ENCODE peak calls at places on chromosomes 3 and 15, in eight cellular contexts. S is mucosa of gallbladder; K is stimulated activated CD8-positive, alpha-beta memory T cell treated with anti-CD3 and anti-CD28 coated beads, Interleukin-12 subunit alpha, Interleukin-12 subunit beta, amount 100 ng/mL, for 4 hours; V is ACHN; W is iPS-NIHi11; A is activated T-helper 9 cell treated with anti-CD3 and anti-CD28 coated beads, Interleukin-2, amount 50 U/mL, for 16 hours; L is ELR; C is fibroblast of the conjunctiva. H is an unnamed sample.

GRCh38 chr3:97981886-97982285 is 9.7 kb upstream of the RIOX2 start:
- DNase-seq in S (no peak), K (no peak), V (no peak), W (no peak), A (no peak), L (no peak), C (no peak), H (no peak)

GRCh38 chr15:25830844-25831443 is 32.2 kb downstream of the ATP10A start:
- DNase-seq in S (peak; percentile 34), K (no peak), V (peak; percentile 71), W (no peak), A (no peak), L (peak; percentile 2), C (peak; percentile 89), H (no peak)

GRCh38 chr15:35561308-35561707 is 15.3 kb upstream of the DPH6 start:
- DNase-seq in S (no peak), K (no peak), V (no peak), W (no peak), A (no peak), L (no peak), C (no peak), H (no peak)

GRCh38 chr15:77415450-77416448 is 4.2 kb downstream of the PEAK1 start:
- DNase-seq in S (no peak), K (no peak), V (no peak), W (no peak), A (no peak), L (peak; percentile 1), C (peak; percentile 47), H (no peak)

GRCh38 chr15:46751303-46751702 is 966.0 kb upstream of the SEMA6D start:
- DNase-seq in S (no peak), K (no peak), V (no peak), W (no peak), A (no peak), L (no peak), C (no peak), H (no peak)

GRCh38 chr3:186259612-186260383 is 102.2 kb downstream of the DGKG start:
- DNase-seq in S (peak; percentile 57), K (peak; percentile 43), V (peak; percentile 70), W (peak; percentile 96), A (peak; percentile 49), L (peak; percentile 84), C (peak; percentile 28), H (peak; percentile 41)

GRCh38 chr15:77004189-77004588 is 9.3 kb downstream of the PSTPIP1 start:
- DNase-seq in S (peak; percentile 39), K (no peak), V (no peak), W (no peak), A (no peak), L (no peak), C (no peak), H (no peak)

GRCh38 chr15:89184886-89185526 is 36.4 kb downstream of the RLBP1 start:
- DNase-seq in S (no peak), K (no peak), V (no peak), W (no peak), A (no peak), L (no peak), C (no peak), H (no peak)

GRCh38 chr15:52785672-52786406 is 4.3 kb downstream of the ONECUT1 start:
- DNase-seq in S (peak; percentile 16), K (no peak), V (no peak), W (no peak), A (no peak), L (no peak), C (no peak), H (no peak)

GRCh38 chr3:111321786-111322185 is 220.2 kb upstream of the CD96 start:
- DNase-seq in S (no peak), K (no peak), V (no peak), W (no peak), A (no peak), L (peak; percentile 53), C (no peak), H (no peak)

GRCh38 chr3:126134219-126134975 is 46.0 kb downstream of the ALDH1L1 start:
- DNase-seq in S (peak; percentile 54), K (no peak), V (peak; percentile 48), W (peak; percentile 77), A (no peak), L (peak; percentile 64), C (peak; percentile 14), H (peak; percentile 51)

GRCh38 chr3:53766706-53767105 is 79.5 kb downstream of the CHDH start:
- DNase-seq in S (no peak), K (no peak), V (no peak), W (no peak), A (no peak), L (no peak), C (no peak), H (no peak)

GRCh38 chr3:81585057-81585456 is 176.4 kb downstream of the GBE1 start:
- DNase-seq in S (no peak), K (no peak), V (no peak), W (no peak), A (no peak), L (no peak), C (no peak), H (no peak)

GRCh38 chr3:113662824-113663223 is 33.6 kb downstream of the USF3 start:
- DNase-seq in S (no peak), K (no peak), V (no peak), W (no peak), A (no peak), L (no peak), C (no peak), H (no peak)

GRCh38 chr3:57855943-57856342 is 99.8 kb downstream of the SLMAP start:
- DNase-seq in S (no peak), K (no peak), V (no peak), W (no peak), A (no peak), L (peak; percentile 18), C (no peak), H (no peak)

GRCh38 chr15:39784125-39784524 is 1.5 kb upstream of the FSIP1 start:
- DNase-seq in S (no peak), K (no peak), V (no peak), W (no peak), A (no peak), L (peak; percentile 73), C (no peak), H (no peak)

GRCh38 chr3:115986555-115987207 is 363.4 kb downstream of the GAP43 start:
- DNase-seq in S (no peak), K (no peak), V (peak; percentile 74), W (peak; percentile 40), A (no peak), L (peak; percentile 86), C (no peak), H (no peak)

GRCh38 chr3:37962906-37963486 is 27.6 kb upstream of the VILL start:
- DNase-seq in S (no peak), K (no peak), V (no peak), W (no peak), A (no peak), L (no peak), C (no peak), H (no peak)

GRCh38 chr3:133812872-133813271 is 7.3 kb downstream of the SRPRB start:
- DNase-seq in S (no peak), K (no peak), V (no peak), W (no peak), A (no peak), L (no peak), C (no peak), H (no peak)

GRCh38 chr3:30915782-30916181 is 21.3 kb upstream of the GADL1 start:
- DNase-seq in S (no peak), K (no peak), V (no peak), W (no peak), A (no peak), L (no peak), C (no peak), H (no peak)

GRCh38 chr3:170222647-170223541 is 670 bp downstream of the PRKCI start:
- DNase-seq in S (no peak), K (peak; percentile 30), V (peak; percentile 28), W (peak; percentile 72), A (peak; percentile 23), L (peak; percentile 55), C (no peak), H (no peak)

GRCh38 chr3:184338538-184338945 is 1.1 kb downstream of the FAM131A start:
- DNase-seq in S (peak; percentile 82), K (no peak), V (no peak), W (peak; percentile 93), A (no peak), L (no peak), C (no peak), H (peak; percentile 92)

GRCh38 chr3:137764563-137765309 is 621 bp downstream of the SOX14 start:
- DNase-seq in S (no peak), K (no peak), V (no peak), W (no peak), A (no peak), L (no peak), C (no peak), H (no peak)

GRCh38 chr3:78317774-78318173 is 1277.9 kb downstream of the ROBO2 start:
- DNase-seq in S (no peak), K (no peak), V (no peak), W (no peak), A (no peak), L (no peak), C (no peak), H (no peak)

GRCh38 chr3:97278506-97278905 is 464.1 kb downstream of the EPHA6 start:
- DNase-seq in S (no peak), K (no peak), V (peak; percentile 3), W (no peak), A (no peak), L (no peak), C (no peak), H (no peak)

H was measured in dorsolateral prefrontal cortex.